ENCODE peak calls at places on chromosomes 5 and 9, in eight cellular contexts. W is colonic mucosa; O is CD8-positive, alpha-beta T cell; R is AG09309; N is cardiac fibroblast; Y is lung; T is sigmoid colon; X is AG04450. P is an unnamed sample.

GRCh38 chr9:129211686-129212085 is 33.6 kb upstream of the IER5L start:
- DNase-seq in W (no peak), O (no peak), R (no peak), N (no peak), Y (no peak), T (no peak), X (no peak), P (no peak)

GRCh38 chr5:76291305-76292077 is 111.6 kb upstream of the IQGAP2 start:
- DNase-seq in W (no peak), O (no peak), R (no peak), N (no peak), Y (no peak), T (no peak), X (no peak), P (no peak)

GRCh38 chr5:154728884-154729283 is 26.3 kb upstream of the LARP1 start:
- DNase-seq in W (no peak), O (no peak), R (no peak), N (no peak), Y (no peak), T (no peak), X (no peak), P (no peak)

GRCh38 chr5:160369990-160370712 is at the start of gene C1QTNF2:
- DNase-seq in W (peak; percentile 73), O (no peak), R (no peak), N (peak; percentile 68), Y (no peak), T (peak; percentile 84), X (peak; percentile 48), P (peak; percentile 59)

GRCh38 chr5:154209591-154210081 is 19.1 kb downstream of the GALNT10 start:
- DNase-seq in W (no peak), O (no peak), R (peak; percentile 37), N (no peak), Y (no peak), T (peak; percentile 14), X (no peak), P (peak; percentile 31)

GRCh38 chr5:97062046-97062445 is 80.4 kb downstream of the LIX1 start:
- DNase-seq in W (no peak), O (no peak), R (no peak), N (no peak), Y (no peak), T (no peak), X (no peak), P (no peak)

GRCh38 chr9:94869415-94869838 is 142.9 kb downstream of the AOPEP start:
- DNase-seq in W (no peak), O (no peak), R (no peak), N (peak; percentile 64), Y (no peak), T (no peak), X (no peak), P (peak; percentile 55)

GRCh38 chr5:69004127-69004526 is 89.7 kb upstream of the SLC30A5 start:
- DNase-seq in W (no peak), O (no peak), R (no peak), N (no peak), Y (no peak), T (no peak), X (no peak), P (peak; percentile 16)

GRCh38 chr5:171355302-171355724 is 32.3 kb upstream of the NPM1 start:
- DNase-seq in W (no peak), O (no peak), R (no peak), N (no peak), Y (no peak), T (no peak), X (no peak), P (no peak)

GRCh38 chr5:119406551-119406950 is 45.7 kb upstream of the HSD17B4 start:
- DNase-seq in W (no peak), O (no peak), R (no peak), N (no peak), Y (no peak), T (no peak), X (no peak), P (no peak)

GRCh38 chr5:119411291-119411934 is 40.9 kb upstream of the HSD17B4 start:
- DNase-seq in W (no peak), O (no peak), R (no peak), N (peak; percentile 89), Y (no peak), T (no peak), X (no peak), P (no peak)

GRCh38 chr5:119410448-119411170 is 41.7 kb upstream of the HSD17B4 start:
- DNase-seq in W (no peak), O (no peak), R (no peak), N (no peak), Y (no peak), T (no peak), X (no peak), P (no peak)

GRCh38 chr5:119411935-119412623 is 40.2 kb upstream of the HSD17B4 start:
- DNase-seq in W (peak; percentile 76), O (peak; percentile 60), R (no peak), N (peak; percentile 90), Y (peak; percentile 56), T (peak; percentile 69), X (peak; percentile 52), P (peak; percentile 82)

DNA sequence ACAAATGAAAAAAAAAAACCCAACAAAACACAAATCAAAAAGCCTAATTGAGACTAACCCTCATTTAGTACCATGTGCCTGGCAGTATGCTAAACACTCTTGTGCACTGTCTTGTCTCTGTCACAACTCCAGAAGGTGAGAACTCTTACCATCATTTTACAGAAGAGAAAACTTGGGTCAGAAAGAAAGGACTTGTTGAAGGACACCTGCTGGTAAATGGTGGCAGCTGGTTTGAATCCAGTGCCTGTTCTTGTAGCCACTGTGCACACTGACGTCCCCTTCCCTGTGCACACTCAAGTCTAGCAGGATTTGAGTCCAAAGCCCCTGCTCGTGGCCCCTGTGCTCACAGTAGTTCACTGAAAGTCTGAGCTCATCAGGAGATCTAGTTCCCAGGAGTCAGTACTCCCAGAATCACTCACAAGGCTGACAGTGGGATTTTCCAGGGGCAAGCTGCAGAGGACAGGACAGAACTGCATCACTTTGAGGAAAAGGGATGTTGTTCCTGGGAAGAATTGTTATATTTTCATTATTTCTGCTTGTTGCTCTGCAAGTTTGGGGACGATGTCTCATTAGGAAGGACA is 43.0 kb upstream of the HSD17B4 start:
- DNase-seq in W (no peak), O (no peak), R (no peak), N (no peak), Y (no peak), T (no peak), X (no peak), P (no peak)
- TF ChIP-seq CTCF in W (no peak), O (no peak), R (no peak), N (no peak), Y (no peak), T (no peak), X (no peak), P (no peak)

GRCh38 chr5:79842991-79843390 is 148.1 kb downstream of the MTX3 start:
- DNase-seq in W (no peak), O (no peak), R (no peak), N (no peak), Y (no peak), T (no peak), X (no peak), P (no peak)
- H3K4me3 ChIP-seq in W (no peak overlapping the region), O (no peak overlapping the region), R (no peak overlapping the region), N (no peak overlapping the region), Y (no peak overlapping the region), T (no peak overlapping the region), X (no peak overlapping the region), P (no peak overlapping the region)

DNA sequence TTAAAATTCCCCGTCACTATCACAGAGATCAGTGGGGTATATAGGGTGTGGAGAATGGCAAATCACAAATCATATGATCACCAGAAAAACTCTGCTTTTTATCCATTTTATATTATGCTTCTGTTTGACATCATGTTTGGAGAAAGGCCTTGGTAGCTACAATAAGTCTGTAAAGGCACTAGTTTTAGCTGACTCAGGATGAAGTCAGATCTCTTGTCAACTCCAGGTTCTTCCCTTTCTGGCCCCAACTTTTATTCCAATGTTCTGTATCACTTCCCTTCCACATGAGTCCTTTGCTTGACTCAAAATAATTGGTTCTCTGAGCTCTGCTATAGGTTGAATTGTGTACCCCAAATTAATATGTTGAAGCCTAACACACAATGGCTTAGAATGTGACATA is 484.9 kb downstream of the PTPRD start:
- DNase-seq in W (no peak), O (no peak), R (no peak), N (no peak), Y (no peak), T (no peak), X (no peak), P (no peak)
- TF ChIP-seq CTCF in W (no peak), O (no peak), R (no peak), N (no peak), Y (no peak), T (no peak), X (no peak), P (no peak)

DNA sequence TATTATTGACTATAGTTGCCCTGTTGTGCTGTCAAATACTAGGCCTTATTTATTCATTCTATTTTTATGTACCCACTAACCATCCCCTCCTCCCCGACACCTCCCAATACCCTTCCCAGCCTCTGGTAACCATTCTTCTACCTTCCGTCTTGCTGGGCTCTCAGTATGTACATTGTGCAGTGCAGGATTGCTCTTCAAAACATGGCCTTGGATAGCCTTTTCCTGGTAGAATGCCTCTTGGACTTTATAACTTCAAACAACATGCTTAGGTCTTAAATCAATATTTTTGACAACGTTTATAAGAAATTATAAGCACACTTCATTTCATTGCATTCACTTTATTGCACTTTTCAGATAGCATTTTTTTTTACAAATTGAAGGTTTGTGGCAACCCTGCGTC is 172.6 kb upstream of the ACTBL2 start:
- DNase-seq in W (no peak), O (no peak), R (no peak), N (no peak), Y (no peak), T (no peak), X (no peak), P (no peak)
- H3K4me3 ChIP-seq in W (no peak overlapping the region), O (no peak overlapping the region), R (no peak overlapping the region), N (no peak overlapping the region), Y (no peak overlapping the region), T (no peak overlapping the region), X (no peak overlapping the region), P (no peak overlapping the region)

GRCh38 chr5:130198927-130199326 is 294.7 kb downstream of the CHSY3 start:
- DNase-seq in W (no peak), O (no peak), R (no peak), N (peak; percentile 58), Y (no peak), T (no peak), X (peak; percentile 1), P (peak; percentile 45)
- TF ChIP-seq CTCF in W (no peak), O (no peak), R (peak; percentile 49), N (peak; percentile 42), Y (no peak), T (no peak), X (peak; percentile 47), P (peak; percentile 56)

DNA sequence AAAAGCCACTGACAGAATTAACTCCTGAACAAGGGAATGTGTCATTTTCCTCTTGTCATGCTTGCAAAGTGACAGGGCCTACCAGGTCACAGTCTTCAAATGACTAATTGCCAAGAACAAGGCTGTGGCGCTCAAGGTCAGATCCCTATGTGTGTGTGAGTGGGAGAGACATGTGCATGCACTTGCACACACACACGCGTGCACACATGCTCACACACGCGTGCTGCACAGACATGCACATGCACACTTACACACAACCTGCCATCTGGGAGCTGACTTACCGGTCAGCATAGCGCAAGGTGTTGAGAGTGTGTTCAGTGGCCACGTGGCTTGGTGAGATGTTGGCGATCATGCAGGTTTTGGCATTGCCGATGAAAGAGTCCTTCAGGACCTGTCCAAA is 69.8 kb downstream of the KIF24 start:
- DNase-seq in W (no peak), O (no peak), R (no peak), N (no peak), Y (no peak), T (no peak), X (no peak), P (no peak)
- H3K4me3 ChIP-seq in W (no peak overlapping the region), O (no peak overlapping the region), R (no peak overlapping the region), N (no peak overlapping the region), Y (no peak overlapping the region), T (no peak overlapping the region), X (no peak overlapping the region), P (no peak overlapping the region)

P was measured in fibroblast of villous mesenchyme.